ENCODE peak calls at places on chromosomes 6 and 20, in six cellular contexts. H is CD4-positive, alpha-beta T cell; Y is ascending aorta; C is Panc1; F is gastrocnemius medialis; K is IMR-90. W is an unnamed sample.

GRCh38 chr20:50645253-50646068 is 45.9 kb downstream of the RIPOR3 start:
- DNase-seq in Y (peak; percentile 33), H (no peak), C (peak; percentile 98), F (peak; percentile 67), K (peak; percentile 100), W (peak; percentile 83)

GRCh38 chr20:33685328-33686007 is 717 bp downstream of the E2F1 start:
- DNase-seq in H (no peak), F (no peak), K (no peak), C (no peak), Y (no peak), W (no peak)

GRCh38 chr20:54368578-54368977 is 106.8 kb upstream of the DOK5 start:
- DNase-seq in C (no peak), H (no peak), F (no peak), Y (no peak), K (no peak), W (no peak)

GRCh38 chr6:128558924-128559323 is 38.5 kb upstream of the PTPRK start:
- DNase-seq in C (no peak), F (no peak), K (no peak), H (no peak), Y (no peak), W (no peak)

GRCh38 chr20:12394786-12395185 is 477.1 kb downstream of the BTBD3 start:
- DNase-seq in K (no peak), Y (no peak), C (no peak), F (no peak), H (no peak), W (no peak)

GRCh38 chr6:57063847-57064246 is 17.4 kb downstream of the KIAA1586 start:
- DNase-seq in F (no peak), K (no peak), C (no peak), Y (no peak), H (no peak), W (no peak)

GRCh38 chr6:139600919-139601470 is 226.5 kb upstream of the CITED2 start:
- DNase-seq in F (no peak), K (no peak), Y (no peak), C (no peak), H (no peak), W (no peak)

GRCh38 chr6:167576050-167576741 is 250.5 kb upstream of the AFDN start:
- DNase-seq in C (no peak), K (no peak), H (no peak), F (no peak), Y (no peak), W (no peak)

GRCh38 chr6:143950874-143951273 is 57.2 kb downstream of the PLAGL1 start:
- DNase-seq in C (no peak), F (no peak), K (no peak), H (no peak), Y (no peak), W (no peak)

GRCh38 chr6:27840572-27840971 is 71.6 kb downstream of the OR2B2 start:
- DNase-seq in H (no peak), Y (no peak), C (no peak), F (no peak), K (no peak), W (no peak)

GRCh38 chr6:146460941-146461340 is 82.7 kb upstream of the RAB32 start:
- DNase-seq in C (no peak), H (no peak), F (no peak), K (no peak), Y (no peak), W (no peak)

GRCh38 chr6:31586013-31586412 is at the start of gene LST1:
- DNase-seq in F (no peak), K (no peak), H (no peak), Y (no peak), C (no peak), W (no peak)

GRCh38 chr6:166806962-166807757 is 149.2 kb downstream of the RNASET2 start:
- DNase-seq in Y (no peak), F (no peak), C (no peak), H (no peak), K (no peak), W (no peak)

GRCh38 chr6:136160255-136160654 is 89.9 kb downstream of the MTFR2 start:
- DNase-seq in K (peak; percentile 29), C (no peak), Y (no peak), H (no peak), F (no peak), W (no peak)

GRCh38 chr6:150251566-150252186 is 108.8 kb downstream of the PPP1R14C start:
- DNase-seq in F (peak; percentile 56), C (no peak), Y (no peak), H (no peak), K (peak; percentile 37), W (no peak)

GRCh38 chr6:23969344-23969743 is 156.7 kb upstream of the NRSN1 start:
- DNase-seq in K (no peak), Y (no peak), C (no peak), H (no peak), F (no peak), W (no peak)

GRCh38 chr6:28488916-28489365 is 26.7 kb downstream of the GPX6 start:
- DNase-seq in H (no peak), K (peak; percentile 79), F (no peak), Y (no peak), C (peak; percentile 87), W (no peak)

GRCh38 chr6:20840675-20841074 is 306.4 kb downstream of the CDKAL1 start:
- DNase-seq in Y (no peak), K (peak; percentile 65), F (no peak), H (no peak), C (no peak), W (no peak)

GRCh38 chr6:157989541-157990289 is 8.1 kb downstream of the SYNJ2 start:
- DNase-seq in K (peak; percentile 65), Y (no peak), H (no peak), F (peak; percentile 33), C (no peak), W (no peak)

GRCh38 chr6:143018955-143019354 is 41.7 kb upstream of the AIG1 start:
- DNase-seq in C (no peak), Y (no peak), K (peak; percentile 20), H (no peak), F (no peak), W (no peak)

GRCh38 chr6:166259296-166259977 is 48.8 kb downstream of the PRR18 start:
- DNase-seq in F (peak; percentile 24), K (no peak), Y (no peak), C (no peak), H (no peak), W (no peak)

GRCh38 chr6:35244551-35244950 is 15.0 kb upstream of the ZNF76 start:
- DNase-seq in C (no peak), K (no peak), Y (no peak), F (no peak), H (no peak), W (no peak)

GRCh38 chr6:158645064-158646022 is 800 bp upstream of the DYNLT1 start:
- DNase-seq in K (no peak), Y (no peak), C (no peak), H (no peak), F (no peak), W (no peak)

GRCh38 chr6:73657201-73657600 is 3.4 kb upstream of the SLC17A5 start:
- DNase-seq in F (no peak), C (no peak), H (peak; percentile 9), Y (no peak), K (no peak), W (no peak)

GRCh38 chr6:73656501-73657145 is 2.8 kb upstream of the SLC17A5 start:
- DNase-seq in C (no peak), H (no peak), K (no peak), Y (no peak), F (no peak), W (no peak)

GRCh38 chr6:73655341-73655917 is 1.6 kb upstream of the SLC17A5 start:
- DNase-seq in H (no peak), Y (no peak), K (no peak), C (no peak), F (no peak), W (no peak)

GRCh38 chr6:73652637-73653570 is 888 bp downstream of the SLC17A5 start:
- DNase-seq in Y (peak; percentile 12), K (peak; percentile 41), H (peak; percentile 60), F (peak; percentile 51), C (peak; percentile 75), W (peak; percentile 56)

GRCh38 chr6:73653571-73654424 is at the start of gene SLC17A5:
- DNase-seq in F (peak; percentile 89), Y (peak; percentile 88), H (peak; percentile 86), K (peak; percentile 92), C (peak; percentile 75), W (peak; percentile 95)
- H3K27ac ChIP-seq in F (peak within 1 kb of the TSS; percentile 99), Y (peak within 1 kb of the TSS; percentile 98), H (peak within 1 kb of the TSS; percentile 99), K (peak within 1 kb of the TSS; percentile 88), C (peak within 1 kb of the TSS; percentile 77), W (peak within 1 kb of the TSS; percentile 99)

GRCh38 chr20:58647162-58647813 is 3.8 kb upstream of the STX16 start:
- DNase-seq in K (no peak), C (no peak), Y (no peak), F (no peak), H (no peak), W (no peak)
- TF ChIP-seq CTCF in K (no peak), C (no peak), Y (no peak), F (no peak), H (no peak), W (no peak)

GRCh38 chr6:14383393-14384174 is 266.0 kb downstream of the CD83 start:
- DNase-seq in Y (no peak), C (no peak), F (no peak), K (no peak), H (no peak), W (no peak)

GRCh38 chr6:14381225-14381887 is 263.8 kb downstream of the CD83 start:
- DNase-seq in Y (no peak), F (no peak), C (no peak), H (no peak), K (no peak), W (no peak)

GRCh38 chr6:14380421-14380820 is 262.8 kb downstream of the CD83 start:
- DNase-seq in K (no peak), F (no peak), Y (no peak), C (no peak), H (no peak), W (no peak)

GRCh38 chr6:14384175-14384949 is 266.8 kb downstream of the CD83 start:
- DNase-seq in H (no peak), F (no peak), Y (no peak), C (no peak), K (no peak), W (no peak)

DNA sequence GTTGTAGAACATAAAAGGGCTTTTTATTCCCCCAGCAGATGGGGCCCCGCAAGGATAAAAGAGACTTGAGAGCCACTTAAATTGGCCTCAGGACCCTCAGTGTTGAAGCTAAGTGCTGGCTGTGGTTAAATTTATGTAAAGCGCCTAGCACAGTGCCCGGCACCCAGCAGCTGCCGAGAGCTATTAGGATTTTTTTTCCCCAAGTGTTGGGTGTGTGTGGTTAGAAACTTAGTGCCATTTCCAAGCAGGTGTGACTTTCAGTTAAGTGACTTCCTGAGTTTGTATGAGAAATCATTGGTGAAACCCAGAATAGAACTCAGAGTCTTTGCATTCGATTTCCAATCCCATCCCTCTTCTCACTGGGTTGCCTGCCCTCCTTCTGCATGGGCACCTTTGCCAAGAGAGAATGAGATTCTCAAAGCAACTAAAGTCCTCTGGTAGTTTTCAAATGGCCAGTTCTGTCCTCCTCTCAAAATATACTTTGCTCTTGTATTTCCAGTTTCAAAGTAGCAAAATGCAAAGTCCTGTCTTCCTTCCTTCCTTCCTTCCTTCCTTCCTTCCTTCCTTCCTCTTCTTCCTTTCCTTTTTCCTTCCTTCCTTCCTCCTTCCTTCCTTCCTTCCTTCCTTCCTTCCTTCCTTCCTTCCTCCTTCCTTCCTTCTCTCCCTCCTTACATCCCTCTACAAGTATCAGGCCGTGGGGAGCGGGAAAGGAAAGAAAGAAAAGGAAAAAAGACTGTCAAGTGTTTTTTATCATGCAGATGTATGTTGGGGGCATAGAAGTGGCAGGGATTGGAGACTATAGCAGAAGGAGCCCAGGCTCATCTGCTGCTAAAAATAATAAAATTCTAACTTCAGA is 265.0 kb downstream of the CD83 start:
- DNase-seq in K (no peak), Y (no peak), H (no peak), F (no peak), C (no peak), W (no peak)
- H3K9me3 ChIP-seq in K (peaks cover 1% of the 10 kb centered on the region), Y (no peaks in the 10 kb centered on the region), H (no peaks in the 10 kb centered on the region), F (no peaks in the 10 kb centered on the region), C (no peaks in the 10 kb centered on the region), W (no peaks in the 10 kb centered on the region)

GRCh38 chr6:114611696-114612095 is 268.9 kb upstream of the HS3ST5 start:
- DNase-seq in C (no peak), F (no peak), Y (no peak), K (no peak), H (no peak), W (no peak)
- H3K27ac ChIP-seq in C (no peak overlapping the region), F (no peak overlapping the region), Y (no peak overlapping the region), K (no peak overlapping the region), H (no peak overlapping the region), W (no peak overlapping the region)

W was measured in lung.